ENCODE peak calls at places on chromosomes 3 and 15, in four cellular contexts. S is H1, U is K562, B is HepG2. Z is an unnamed sample.
A peak's percentile ranks its signal among the peaks of the same experiment; 100 is the strongest.

GRCh38 chr15:38651328-38652038 is 86.9 kb upstream of the RASGRP1 start:
- DNase-seq in S (no peak), U (no peak), B (no peak), Z (no peak)

GRCh38 chr3:65042675-65043074 is 354.9 kb upstream of the ADAMTS9 start:
- DNase-seq in S (no peak), U (no peak), B (no peak), Z (no peak)

GRCh38 chr3:177894021-177894690 is 642.1 kb upstream of the KCNMB2 start:
- DNase-seq in S (no peak), U (no peak), B (no peak), Z (no peak)

GRCh38 chr3:7382293-7383033 is 521.5 kb downstream of the GRM7 start:
- DNase-seq in S (no peak), U (no peak), B (no peak), Z (no peak)

GRCh38 chr3:45972534-45973402 is 22.9 kb downstream of the FYCO1 start:
- DNase-seq in S (no peak), U (no peak), B (no peak), Z (peak; percentile 97)

GRCh38 chr3:59425942-59426341 is 376.1 kb upstream of the CFAP20DC start:
- DNase-seq in S (no peak), U (no peak), B (no peak), Z (no peak)

GRCh38 chr3:189635385-189635784 is 4.2 kb downstream of the TP63 start:
- DNase-seq in S (no peak), U (no peak), B (no peak), Z (no peak)

GRCh38 chr3:24830230-24831152 is 335.8 kb upstream of the THRB start:
- DNase-seq in S (peak; percentile 54), U (no peak), B (no peak), Z (no peak)

GRCh38 chr3:45489730-45490309 is 101.4 kb downstream of the LARS2 start:
- DNase-seq in S (no peak), U (no peak), B (no peak), Z (peak; percentile 34)

GRCh38 chr15:101502572-101503295 is 13.2 kb upstream of the PCSK6 start:
- DNase-seq in S (peak; percentile 39), U (no peak), B (no peak), Z (no peak)

GRCh38 chr3:52092891-52093290 is 36.5 kb upstream of the DUSP7 start:
- DNase-seq in S (no peak), U (no peak), B (no peak), Z (no peak)

GRCh38 chr3:158672293-158673176 is at the start of gene LXN:
- DNase-seq in S (peak; percentile 85), U (peak; percentile 50), B (peak; percentile 3), Z (peak; percentile 87)

GRCh38 chr15:60649845-60650548 is 171.1 kb upstream of the ICE2 start:
- DNase-seq in S (no peak), U (no peak), B (peak; percentile 41), Z (peak; percentile 37)
- TF ChIP-seq MAFK in S (no peak), U (no peak), B (no peak), Z (no peak)

DNA sequence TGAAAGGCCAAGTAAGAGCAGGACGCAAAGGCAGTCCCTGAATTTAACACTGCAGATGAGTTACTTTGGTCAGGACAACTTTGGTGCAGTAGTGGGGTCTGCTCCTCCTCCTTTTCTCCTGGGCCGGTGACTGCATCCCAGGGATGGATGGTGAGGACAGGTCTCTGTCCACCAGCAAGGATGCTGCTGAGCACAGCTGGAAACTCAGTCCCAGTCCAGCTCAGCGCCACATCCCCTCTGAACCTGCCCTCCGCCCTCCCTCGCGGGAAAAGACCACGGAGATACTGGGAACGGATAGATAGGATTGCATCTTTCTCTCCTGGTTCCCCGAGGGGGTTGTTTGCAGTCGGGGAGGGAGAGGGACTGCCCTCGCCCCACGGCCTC is 13.8 kb downstream of the GRAMD2A start:
- DNase-seq in S (no peak), U (no peak), B (no peak), Z (no peak)
- H2AFZ ChIP-seq in S (peak overlapping the region; percentile 17), U (no peak overlapping the region), B (no peak overlapping the region), Z (peak overlapping the region; percentile 90)

GRCh38 chr3:193343726-193344222 is 34.8 kb downstream of the ATP13A5 start:
- DNase-seq in S (no peak), U (no peak), B (no peak), Z (no peak)

GRCh38 chr3:193344471-193344870 is 34.1 kb downstream of the ATP13A5 start:
- DNase-seq in S (no peak), U (no peak), B (no peak), Z (no peak)

GRCh38 chr3:193345431-193345830 is 33.1 kb downstream of the ATP13A5 start:
- DNase-seq in S (no peak), U (no peak), B (no peak), Z (no peak)

GRCh38 chr3:193346259-193346658 is 32.3 kb downstream of the ATP13A5 start:
- DNase-seq in S (no peak), U (no peak), B (no peak), Z (no peak)

DNA sequence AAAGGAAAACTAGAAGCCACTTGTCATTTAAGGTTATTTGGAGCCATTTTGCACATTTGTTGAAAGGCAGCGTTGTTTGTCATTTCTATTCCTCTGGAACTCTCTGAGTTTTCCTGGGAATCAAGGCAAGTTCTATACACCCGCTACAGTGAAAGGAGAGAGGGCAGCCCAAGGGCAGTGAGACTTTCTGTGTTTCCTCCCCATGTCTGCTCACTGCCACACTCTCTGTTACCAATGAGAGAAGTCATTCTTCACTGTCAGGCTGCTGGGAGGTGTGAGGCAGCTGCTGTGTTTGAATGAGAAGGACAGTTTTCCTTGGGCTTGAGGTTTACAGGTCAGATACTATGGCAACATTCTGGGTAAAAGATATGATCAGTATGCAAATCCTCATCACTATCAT is 36.0 kb downstream of the ATP13A5 start:
- DNase-seq in S (no peak), U (no peak), B (no peak), Z (no peak)
- H3K4me2 ChIP-seq in S (no peak overlapping the region), U (no peak overlapping the region), B (no peak overlapping the region), Z (no peak overlapping the region)

GRCh38 chr3:48595075-48595525 is at the start of gene COL7A1:
- DNase-seq in S (peak; percentile 75), U (no peak), B (no peak), Z (no peak)
- TF ChIP-seq MAFK in S (no peak), U (no peak), B (no peak), Z (no peak)

GRCh38 chr15:42918047-42918446 is 2.5 kb downstream of the TTBK2 start:
- DNase-seq in S (no peak), U (no peak), B (no peak), Z (no peak)

GRCh38 chr15:42919794-42920280 is 741 bp downstream of the TTBK2 start:
- DNase-seq in S (no peak), U (no peak), B (peak; percentile 29), Z (peak; percentile 25)

GRCh38 chr15:42920281-42921048 is at the start of gene TTBK2:
- DNase-seq in S (peak; percentile 98), U (peak; percentile 97), B (peak; percentile 96), Z (peak; percentile 99)

GRCh38 chr15:42921049-42921731 is 612 bp upstream of the TTBK2 start:
- DNase-seq in S (no peak), U (no peak), B (no peak), Z (peak; percentile 8)

DNA sequence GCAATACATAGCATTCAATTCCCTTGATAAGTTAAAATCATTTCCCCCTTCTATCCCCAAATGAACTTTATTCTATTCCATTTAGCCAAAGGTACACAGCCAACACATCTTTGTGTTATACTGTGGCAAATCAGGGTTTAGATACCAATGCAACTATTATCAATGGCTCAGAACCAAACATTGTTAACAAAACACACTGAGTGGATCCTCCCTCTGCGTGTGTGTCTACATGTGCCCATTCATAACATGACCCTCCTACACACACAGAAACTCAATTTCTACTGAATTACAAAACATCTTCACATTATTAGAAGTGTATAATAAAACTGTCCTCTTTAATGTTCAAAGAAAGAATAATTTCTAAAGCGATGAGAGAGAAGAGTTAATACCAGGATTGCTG is 1.3 kb downstream of the TTBK2 start:
- DNase-seq in S (no peak), U (no peak), B (no peak), Z (peak; percentile 6)
- H2AFZ ChIP-seq in S (no peak overlapping the region), U (no peak overlapping the region), B (no peak overlapping the region), Z (no peak overlapping the region)

GRCh38 chr3:66693461-66693912 is 192.7 kb upstream of the LRIG1 start:
- DNase-seq in S (no peak), U (no peak), B (no peak), Z (peak; percentile 43)
- H3K4me2 ChIP-seq in S (no peak overlapping the region), U (no peak overlapping the region), B (no peak overlapping the region), Z (no peak overlapping the region)

GRCh38 chr3:102057781-102058421 is 208.6 kb downstream of the NFKBIZ start:
- DNase-seq in S (no peak), U (no peak), B (no peak), Z (no peak)
- TF ChIP-seq MAFK in S (no peak), U (no peak), B (no peak), Z (no peak)

GRCh38 chr3:150248116-150248864 is 159.8 kb upstream of the TSC22D2 start:
- DNase-seq in S (no peak), U (no peak), B (no peak), Z (peak; percentile 94)
- H2AFZ ChIP-seq in S (no peak overlapping the region), U (no peak overlapping the region), B (no peak overlapping the region), Z (no peak overlapping the region)